ENCODE peak calls at places on chromosomes 2 and 18, in four cellular contexts. Z, A, M and U are unnamed samples.

GRCh38 chr2:48819206-48819605 is 63.7 kb upstream of the LHCGR start:
- DNase-seq in Z (no peak), A (no peak), M (no peak), U (no peak)

GRCh38 chr2:223601932-223602676 is at the start of gene SCG2:
- DNase-seq in Z (peak), A (no peak), M (no peak), U (peak)

GRCh38 chr2:107932986-107933385 is 53.3 kb upstream of the SLC5A7 start:
- DNase-seq in Z (peak), A (no peak), M (no peak), U (no peak)

GRCh38 chr18:36075862-36076587 is 8.7 kb upstream of the RPRD1A start:
- DNase-seq in Z (peak), A (peak), M (no peak), U (peak)

GRCh38 chr2:209642146-209642815 is 129.4 kb upstream of the UNC80 start:
- DNase-seq in Z (peak), A (no peak), M (no peak), U (no peak)

GRCh38 chr2:64277101-64277849 is 133.1 kb upstream of the PELI1 start:
- DNase-seq in Z (no peak), A (no peak), M (no peak), U (no peak)

GRCh38 chr2:120224735-120225548 is 1.7 kb upstream of the TMEM185B start:
- DNase-seq in Z (no peak), A (no peak), M (no peak), U (no peak)

GRCh38 chr2:54482725-54483124 is 26.6 kb downstream of the SPTBN1 start:
- DNase-seq in Z (peak), A (peak), M (no peak), U (no peak)

GRCh38 chr2:1826188-1826905 is 82.0 kb upstream of the PXDN start:
- DNase-seq in Z (no peak), A (no peak), M (no peak), U (no peak)

GRCh38 chr2:20241973-20242726 is 17.2 kb upstream of the SDC1 start:
- DNase-seq in Z (no peak), A (no peak), M (no peak), U (no peak)

GRCh38 chr2:98188351-98189046 is 101.5 kb downstream of the VWA3B start:
- DNase-seq in Z (no peak), A (no peak), M (no peak), U (no peak)

GRCh38 chr18:9991021-9992000 is 77.5 kb downstream of the VAPA start:
- DNase-seq in Z (no peak), A (no peak), M (no peak), U (no peak)

GRCh38 chr18:33107511-33107910 is 333.0 kb downstream of the CCDC178 start:
- DNase-seq in Z (no peak), A (no peak), M (no peak), U (no peak)

GRCh38 chr2:108396845-108397244 is 19.1 kb downstream of the SULT1C4 start:
- DNase-seq in Z (peak), A (no peak), M (no peak), U (no peak)

GRCh38 chr18:9926977-9927376 is 13.2 kb downstream of the VAPA start:
- DNase-seq in Z (no peak), A (no peak), M (no peak), U (no peak)

GRCh38 chr18:75290737-75291358 is 80.3 kb downstream of the TSHZ1 start:
- DNase-seq in Z (no peak), A (no peak), M (no peak), U (no peak)

GRCh38 chr2:8169443-8169842 is 512.4 kb upstream of the ID2 start:
- DNase-seq in Z (peak), A (peak), M (no peak), U (peak)

GRCh38 chr2:46014911-46015654 is 282.1 kb upstream of the EPAS1 start:
- DNase-seq in Z (peak), A (no peak), M (no peak), U (no peak)

GRCh38 chr2:52775674-52776073 is 991.9 kb upstream of the CHAC2 start:
- DNase-seq in Z (no peak), A (no peak), M (no peak), U (no peak)

GRCh38 chr18:1663879-1664705 is 759.4 kb downstream of the ADCYAP1 start:
- DNase-seq in Z (peak), A (no peak), M (peak), U (no peak)

GRCh38 chr2:241809383-241810303 is 650 bp downstream of the NEU4 start:
- DNase-seq in Z (no peak), A (no peak), M (no peak), U (no peak)

GRCh38 chr2:231456295-231457004 is 7.8 kb downstream of the NCL start:
- DNase-seq in Z (no peak), A (no peak), M (no peak), U (no peak)

GRCh38 chr2:235868224-235868623 is 300.0 kb downstream of the GBX2 start:
- DNase-seq in Z (peak), A (no peak), M (no peak), U (no peak)

GRCh38 chr2:128777091-128778045 is 458.7 kb upstream of the HS6ST1 start:
- DNase-seq in Z (no peak), A (no peak), M (no peak), U (no peak)

GRCh38 chr2:3329491-3329890 is 48.1 kb downstream of the EIPR1 start:
- DNase-seq in Z (no peak), A (no peak), M (no peak), U (no peak)

GRCh38 chr2:43158259-43158880 is 68.0 kb downstream of the ZFP36L2 start:
- DNase-seq in Z (peak), A (peak), M (no peak), U (no peak)

GRCh38 chr18:35938158-35938557 is 34.3 kb upstream of the RMP24 start:
- DNase-seq in Z (peak), A (no peak), M (no peak), U (no peak)

GRCh38 chr2:56522605-56523089 is 338.9 kb downstream of the CCDC85A start:
- DNase-seq in Z (peak), A (no peak), M (no peak), U (no peak)

GRCh38 chr18:9521770-9522169 is 46.5 kb downstream of the RALBP1 start:
- DNase-seq in Z (no peak), A (no peak), M (no peak), U (no peak)

GRCh38 chr2:150165988-150166965 is 321.2 kb downstream of the RND3 start:
- DNase-seq in Z (no peak), A (no peak), M (no peak), U (no peak)

GRCh38 chr2:108165750-108166149 is 74.0 kb upstream of the SULT1C3 start:
- DNase-seq in Z (no peak), A (no peak), M (no peak), U (no peak)

GRCh38 chr18:26771524-26771923 is 94.0 kb downstream of the AQP4 start:
- DNase-seq in Z (peak), A (no peak), M (no peak), U (no peak)

GRCh38 chr18:54159916-54160315 is 64.6 kb downstream of the MBD2 start:
- DNase-seq in Z (no peak), A (no peak), M (no peak), U (no peak)

GRCh38 chr2:160976797-160977196 is 183.4 kb upstream of the TANK start:
- DNase-seq in Z (no peak), A (no peak), M (no peak), U (no peak)

GRCh38 chr18:54558609-54559585 is 32.1 kb upstream of the DYNAP start:
- DNase-seq in Z (peak), A (no peak), M (no peak), U (peak)

GRCh38 chr2:30948120-30948519 is 140.9 kb upstream of the CAPN13 start:
- DNase-seq in Z (no peak), A (no peak), M (no peak), U (no peak)